ENCODE peak calls at places on chromosomes 1 and 21, in four cellular contexts. Y is K562, V is HepG2, D is GM12878. E is an unnamed sample.

GRCh38 chr1:234720709-234721436 is 110.9 kb upstream of the IRF2BP2 start:
- DNase-seq in Y (no peak), V (no peak), D (no peak), E (no peak)

GRCh38 chr1:155278689-155279160 is 1.5 kb downstream of the HCN3 start:
- DNase-seq in Y (no peak), D (no peak), V (no peak), E (no peak)

GRCh38 chr1:6700853-6701436 is 671 bp downstream of the DNAJC11 start:
- DNase-seq in D (no peak), V (no peak), Y (no peak), E (no peak)

GRCh38 chr1:84892657-84893618 is at the start of gene LPAR3:
- DNase-seq in D (no peak), V (no peak), Y (peak), E (peak)

GRCh38 chr1:207997486-207998268 is 86.8 kb upstream of the CD34 start:
- DNase-seq in D (no peak), Y (peak), V (peak), E (peak)

GRCh38 chr1:98387701-98388100 is 273.8 kb upstream of the SNX7 start:
- DNase-seq in D (no peak), Y (no peak), V (no peak), E (no peak)

GRCh38 chr1:93022580-93022979 is 56.5 kb upstream of the MTF2 start:
- DNase-seq in D (no peak), V (no peak), Y (no peak), E (no peak)

GRCh38 chr1:12600880-12601633 is 17.0 kb downstream of the DHRS3 start:
- DNase-seq in D (no peak), Y (peak), V (peak), E (peak)

GRCh38 chr1:232164078-232164963 is 465.6 kb downstream of the SIPA1L2 start:
- DNase-seq in Y (no peak), D (no peak), V (peak), E (no peak)

GRCh38 chr1:66576645-66577044 is 42.7 kb downstream of the SGIP1 start:
- DNase-seq in Y (no peak), D (no peak), V (peak), E (no peak)

GRCh38 chr1:54391450-54392071 is 14.6 kb downstream of the SSBP3 start:
- DNase-seq in V (no peak), D (no peak), Y (no peak), E (no peak)

GRCh38 chr1:2238361-2239055 is 10.4 kb downstream of the SKI start:
- DNase-seq in V (no peak), D (no peak), Y (no peak), E (no peak)

GRCh38 chr1:66239834-66240233 is 294.1 kb upstream of the SGIP1 start:
- DNase-seq in Y (peak), D (no peak), V (no peak), E (peak)

GRCh38 chr1:95084317-95085176 is 11.8 kb upstream of the ALG14 start:
- DNase-seq in Y (peak), D (no peak), V (peak), E (peak)

GRCh38 chr1:88088481-88088880 is 595.6 kb upstream of the PKN2 start:
- DNase-seq in Y (no peak), V (no peak), D (no peak), E (peak)

GRCh38 chr1:156912861-156913808 is 7.3 kb upstream of the LRRC71 start:
- DNase-seq in D (no peak), Y (peak), V (no peak), E (peak)

GRCh38 chr1:155978325-155978972 is at the start of gene ARHGEF2:
- DNase-seq in V (no peak), Y (peak), D (no peak), E (peak)

GRCh38 chr21:32753818-32754610 is 17.5 kb downstream of the PAXBP1 start:
- DNase-seq in V (no peak), D (no peak), Y (no peak), E (no peak)

GRCh38 chr1:18100493-18101063 is 7.0 kb upstream of the IGSF21 start:
- DNase-seq in V (peak), Y (peak), D (peak), E (peak)

GRCh38 chr21:17370750-17371325 is 142.0 kb upstream of the CXADR start:
- DNase-seq in Y (no peak), D (no peak), V (no peak), E (no peak)

GRCh38 chr1:178037510-178038253 is 56.2 kb upstream of the RASAL2 start:
- DNase-seq in V (peak), Y (peak), D (no peak), E (peak)

GRCh38 chr1:108012553-108012952 is 47.6 kb upstream of the VAV3 start:
- DNase-seq in V (no peak), D (no peak), Y (no peak), E (no peak)

GRCh38 chr1:231827337-231828105 is 200.9 kb downstream of the DISC1 start:
- DNase-seq in V (peak), D (no peak), Y (no peak), E (no peak)

GRCh38 chr21:42739061-42739931 is 85.9 kb downstream of the PDE9A start:
- DNase-seq in D (no peak), Y (no peak), V (peak), E (no peak)

GRCh38 chr1:77313491-77313890 is 31.7 kb downstream of the AK5 start:
- DNase-seq in Y (peak), D (no peak), V (peak), E (peak)

GRCh38 chr1:151510020-151510405 is 1.2 kb upstream of the CGN start:
- DNase-seq in V (no peak), Y (no peak), D (no peak), E (peak)

GRCh38 chr1:201357636-201358348 is 19.7 kb downstream of the TNNT2 start:
- DNase-seq in Y (no peak), V (no peak), D (no peak), E (peak)

GRCh38 chr1:235853653-235854052 is 13.1 kb downstream of the LYST start:
- DNase-seq in V (no peak), D (no peak), Y (no peak), E (no peak)

GRCh38 chr1:84619383-84620093 is 45.3 kb upstream of the CTBS start:
- DNase-seq in D (no peak), V (peak), Y (no peak), E (no peak)

GRCh38 chr1:204323887-204324286 is 35.8 kb downstream of the PLEKHA6 start:
- DNase-seq in Y (no peak), D (no peak), V (no peak), E (no peak)

GRCh38 chr1:35642472-35642955 is 1.2 kb upstream of the PSMB2 start:
- DNase-seq in Y (peak), D (no peak), V (no peak), E (no peak)

GRCh38 chr1:113140588-113141446 is 67.8 kb downstream of the LRIG2 start:
- DNase-seq in D (peak), Y (peak), V (peak), E (peak)

GRCh38 chr1:203117611-203118575 is 9.6 kb upstream of the ADORA1 start:
- DNase-seq in Y (peak), V (peak), D (no peak), E (peak)

GRCh38 chr1:112693821-112694220 is 13.1 kb downstream of the RHOC start:
- DNase-seq in V (no peak), Y (no peak), D (no peak), E (no peak)

GRCh38 chr1:3745071-3745470 is 7.2 kb upstream of the CCDC27 start:
- DNase-seq in V (no peak), D (no peak), Y (no peak), E (no peak)
- TF ChIP-seq SP1 in V (no peak), D (no peak), Y (no peak), E (no peak)

GRCh38 chr1:7928247-7928646 is 12.4 kb downstream of the TNFRSF9 start:
- DNase-seq in Y (no peak), D (no peak), V (no peak), E (no peak)

GRCh38 chr1:7931446-7931812 is 9.2 kb downstream of the TNFRSF9 start:
- DNase-seq in V (no peak), Y (no peak), D (no peak), E (no peak)

GRCh38 chr1:7932524-7933149 is 8.0 kb downstream of the TNFRSF9 start:
- DNase-seq in D (no peak), Y (no peak), V (no peak), E (no peak)

GRCh38 chr1:7929637-7930036 is 11.0 kb downstream of the TNFRSF9 start:
- DNase-seq in D (no peak), V (no peak), Y (no peak), E (no peak)

DNA sequence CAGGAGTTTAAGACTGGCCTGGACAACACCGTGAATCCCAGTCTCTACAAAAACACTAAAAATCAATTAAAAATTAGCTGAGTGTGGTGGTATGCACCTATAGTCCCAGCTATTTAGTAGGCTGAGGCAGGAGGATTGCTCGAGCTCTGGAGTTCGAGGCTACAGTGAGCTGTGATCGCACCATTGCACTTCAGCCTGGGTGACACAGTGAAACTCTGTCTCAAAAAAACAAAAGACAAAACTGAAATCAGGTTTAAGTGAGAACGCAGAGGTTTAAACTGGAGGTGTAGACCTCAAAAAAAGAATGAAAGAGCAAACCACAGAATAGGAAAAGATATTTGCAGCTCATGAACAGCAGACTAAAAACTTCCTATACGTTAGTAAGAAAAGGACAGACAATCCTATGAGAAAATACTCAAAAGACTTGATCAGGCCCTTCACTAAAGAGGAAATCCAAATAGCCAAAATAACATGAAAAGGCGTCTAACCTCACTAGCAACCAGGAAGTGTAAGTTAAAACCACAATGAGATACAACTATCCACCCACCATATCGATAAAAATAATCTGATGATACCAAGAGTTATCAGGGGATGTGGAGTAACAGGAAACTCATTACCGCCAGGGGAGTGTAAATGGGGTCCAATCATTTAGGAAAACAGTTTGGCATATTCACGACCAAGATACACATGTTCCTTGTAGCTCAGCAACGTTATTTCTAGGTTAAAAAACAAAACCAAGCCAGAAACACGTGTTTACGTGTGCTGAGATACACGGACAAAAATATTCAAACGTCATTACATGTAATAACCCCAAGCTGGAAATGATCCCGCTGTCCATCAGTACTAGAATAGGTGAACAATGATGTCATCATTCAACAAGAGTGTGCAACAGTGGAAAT is 9.8 kb downstream of the TNFRSF9 start:
- DNase-seq in V (no peak), Y (no peak), D (no peak), E (no peak)
- TF ChIP-seq ETV6 in V (no peak), Y (no peak), D (no peak), E (no peak)

DNA sequence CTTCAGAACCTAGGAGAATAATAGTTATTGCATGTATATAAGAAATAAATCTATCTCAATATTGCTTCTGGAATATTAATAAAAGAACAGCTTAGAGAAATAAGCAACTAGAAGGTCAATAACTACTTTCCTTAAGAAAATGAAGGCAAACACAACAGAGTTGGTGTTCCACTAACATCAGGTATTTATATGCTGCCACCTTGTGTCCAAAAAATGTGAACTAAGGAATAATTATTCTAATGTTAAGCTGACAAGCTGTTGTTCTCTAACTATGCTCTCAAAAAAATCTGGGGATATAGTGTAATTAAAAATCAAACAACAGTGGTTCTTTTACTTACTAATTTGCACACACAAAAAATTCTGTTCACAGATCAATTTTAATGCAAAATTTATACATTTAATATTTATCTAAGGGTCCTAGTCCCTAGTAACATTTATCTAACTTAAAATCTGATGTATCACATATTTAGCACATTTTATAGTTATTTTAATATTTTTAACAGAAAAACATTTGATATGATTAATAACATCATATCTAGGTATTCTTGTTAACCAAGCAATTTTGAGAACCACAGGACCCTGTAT is 39.6 kb downstream of the UCHL5 start:
- DNase-seq in Y (peak), V (peak), D (no peak), E (no peak)
- TF ChIP-seq SP1 in Y (no peak), V (no peak), D (no peak), E (no peak)

DNA sequence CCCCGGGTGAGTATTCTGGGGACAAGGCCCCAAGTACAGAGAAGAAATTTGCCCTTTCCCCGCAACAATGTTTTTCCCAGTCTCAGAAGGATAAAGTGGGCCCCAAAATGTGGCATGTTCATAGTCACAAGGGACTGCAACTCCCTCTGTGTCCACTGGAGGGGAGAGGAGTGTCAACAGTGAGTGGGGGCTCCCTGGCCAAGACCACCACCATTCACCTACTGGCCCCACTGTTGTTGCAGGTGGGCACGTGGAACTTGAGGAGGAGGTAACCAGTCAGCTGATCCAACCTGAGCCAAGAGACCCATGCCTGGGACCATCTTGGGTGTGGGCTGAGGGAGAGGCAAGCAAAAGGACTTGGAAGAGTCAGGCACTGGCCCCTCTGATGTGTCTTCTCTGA is 761 bp downstream of the NUDT17 start:
- DNase-seq in D (no peak), Y (peak), V (peak), E (peak)
- TF ChIP-seq ETV6 in D (no peak), Y (no peak), V (no peak), E (no peak)

DNA sequence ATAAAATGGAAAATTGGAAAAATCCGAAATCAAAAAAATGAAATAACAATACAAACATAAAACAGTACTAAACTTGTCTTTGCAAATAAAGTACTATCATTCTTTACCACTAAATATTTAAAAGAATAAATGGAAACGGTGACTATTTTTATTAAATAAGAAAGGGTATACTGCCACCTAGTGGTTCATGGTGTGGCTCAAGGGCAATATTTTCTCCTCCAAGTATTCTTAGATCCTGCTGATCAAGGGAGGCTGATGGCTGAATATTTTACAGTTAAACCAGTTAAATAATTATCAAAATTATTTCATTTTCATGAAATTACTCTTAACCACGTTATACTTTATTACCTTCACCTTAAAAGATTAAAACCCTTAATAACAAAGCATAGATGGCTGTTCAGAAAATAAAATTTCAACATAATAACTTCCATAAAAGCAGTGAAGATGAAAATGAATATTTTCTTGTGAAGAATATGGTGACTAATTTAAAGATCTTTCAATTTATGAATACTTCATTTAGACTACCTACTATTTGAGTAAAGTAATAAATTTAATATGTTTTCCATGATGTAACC is 1793.9 kb downstream of the NCAM2 start:
- DNase-seq in V (peak), D (no peak), Y (peak), E (no peak)
- TF ChIP-seq SP1 in V (no peak), D (no peak), Y (no peak), E (no peak)

DNA sequence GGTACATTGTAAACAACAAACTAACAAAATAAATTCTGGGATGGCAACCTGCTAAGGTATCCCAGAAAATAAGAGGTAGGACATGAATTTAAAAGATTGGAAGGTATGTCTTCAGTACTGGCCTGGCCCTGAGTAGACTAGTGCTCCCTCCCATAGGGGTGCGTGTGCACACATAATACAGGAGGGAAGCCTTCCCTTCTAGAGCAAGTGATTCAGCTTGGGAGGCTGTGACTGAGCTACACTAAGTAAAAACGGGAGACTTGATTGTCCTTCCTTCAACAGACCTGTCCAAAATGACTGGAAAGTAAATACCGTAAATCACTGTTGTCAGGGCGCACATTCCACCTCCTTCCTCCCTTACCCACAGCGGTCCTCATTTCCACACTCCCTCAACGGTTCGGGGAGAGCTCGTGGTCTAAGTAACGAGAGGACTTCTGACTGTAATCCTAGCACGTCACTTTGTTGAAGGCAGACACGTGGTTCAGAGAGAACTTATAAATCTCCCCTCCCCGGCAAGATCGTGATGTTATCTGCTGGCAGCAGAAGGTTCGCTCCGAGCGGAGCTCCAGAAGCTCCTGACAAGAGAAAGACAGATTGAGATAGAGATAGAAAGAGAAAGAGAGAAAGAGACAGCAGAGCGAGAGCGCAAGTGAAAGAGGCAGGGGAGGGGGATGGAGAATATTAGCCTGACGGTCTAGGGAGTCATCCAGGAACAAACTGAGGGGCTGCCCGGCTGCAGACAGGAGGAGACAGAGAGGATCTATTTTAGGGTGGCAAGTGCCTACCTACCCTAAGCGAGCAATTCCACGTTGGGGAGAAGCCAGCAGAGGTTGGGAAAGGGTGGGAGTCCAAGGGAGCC is at the start of gene TGFB2:
- DNase-seq in D (no peak), Y (peak), V (no peak), E (no peak)
- TF ChIP-seq ETV6 in D (no peak), Y (no peak), V (no peak), E (peak)

GRCh38 chr1:218676991-218677390 is 331.9 kb downstream of the TGFB2 start:
- DNase-seq in Y (no peak), V (no peak), D (no peak), E (no peak)

GRCh38 chr1:218679391-218679790 is 334.3 kb downstream of the TGFB2 start:
- DNase-seq in V (no peak), D (no peak), Y (no peak), E (no peak)

GRCh38 chr1:218683224-218683623 is 338.1 kb downstream of the TGFB2 start:
- DNase-seq in Y (no peak), D (no peak), V (no peak), E (no peak)

GRCh38 chr1:218674280-218674773 is 329.2 kb downstream of the TGFB2 start:
- DNase-seq in D (no peak), Y (no peak), V (peak), E (peak)

DNA sequence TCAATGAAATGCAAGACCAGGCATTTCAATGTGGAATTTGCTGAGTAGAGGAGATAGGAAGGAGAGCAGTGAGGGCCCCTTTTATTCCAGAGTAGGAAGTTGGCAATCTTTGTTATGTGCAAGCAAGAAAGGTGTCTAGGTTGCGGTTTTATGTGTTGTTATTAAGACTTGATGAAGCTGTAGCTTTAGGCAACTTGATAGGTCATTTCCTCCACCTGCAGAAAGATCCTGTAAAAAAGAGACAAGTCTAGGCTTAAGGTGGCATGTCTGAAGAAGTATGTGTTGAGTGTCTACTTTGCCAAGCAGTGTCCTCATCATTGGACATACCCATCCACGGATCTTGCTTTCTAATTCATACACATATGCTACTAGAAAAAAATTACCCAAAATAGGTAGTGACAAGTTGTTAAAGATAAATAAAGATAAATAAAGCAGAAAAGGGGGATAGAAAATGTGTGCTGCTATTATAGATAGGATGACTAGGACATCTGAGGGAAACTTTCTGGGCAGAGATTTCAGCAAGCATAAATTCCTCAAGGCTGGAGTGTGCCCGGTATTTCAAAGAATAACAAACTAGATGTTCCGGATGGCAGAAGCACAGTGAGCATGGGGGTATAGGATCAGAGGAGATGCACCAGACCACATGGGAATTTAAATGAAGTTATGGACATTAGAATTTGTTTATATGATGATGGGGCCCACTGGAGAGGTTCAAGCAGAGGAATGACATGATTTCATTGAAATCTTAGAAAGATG is 335.0 kb downstream of the TGFB2 start:
- DNase-seq in Y (no peak), V (no peak), D (no peak), E (no peak)
- TF ChIP-seq SP1 in Y (no peak), V (no peak), D (no peak), E (no peak)

E was measured in WTC11.